ENCODE peak calls at places on chromosomes 7 and 10, in ten cellular contexts. C is pancreas; O is AG20443; N is coronary artery; X is activated naive CD4-positive, alpha-beta T cell; D is stimulated activated CD8-positive, alpha-beta memory T cell treated with anti-CD3 and anti-CD28 coated beads, Interleukin-15, amount 100 ng/mL, for 24 hours; W is ecto neural progenitor cell; S is H7; K is astrocyte of the hippocampus; M is dorsolateral prefrontal cortex. A is an unnamed sample.
A peak's percentile ranks its signal among the peaks of the same experiment; 100 is the strongest.

GRCh38 chr10:42975558-42976352 is 101.1 kb upstream of the RET start:
- DNase-seq in O (no peak), C (peak; percentile 3), W (no peak), M (peak; percentile 14), X (no peak), S (peak; percentile 52), D (no peak), K (no peak), N (peak; percentile 54), A (peak; percentile 80)

GRCh38 chr7:132966731-132967130 is 115.2 kb downstream of the CHCHD3 start:
- DNase-seq in K (peak; percentile 5), S (no peak), N (no peak), X (no peak), W (no peak), M (no peak), O (peak; percentile 11), C (no peak), D (no peak), A (no peak)

GRCh38 chr7:138449580-138449979 is 10.5 kb upstream of the TRIM24 start:
- DNase-seq in N (no peak), O (no peak), K (no peak), D (no peak), W (no peak), C (no peak), S (no peak), M (no peak), X (no peak), A (no peak)

GRCh38 chr7:100673942-100674431 is 447 bp downstream of the GNB2 start:
- DNase-seq in D (no peak), O (peak; percentile 17), S (peak; percentile 80), W (peak; percentile 63), C (no peak), N (no peak), X (no peak), M (no peak), K (peak; percentile 28), A (no peak)

GRCh38 chr10:132065491-132066105 is at the start of gene JAKMIP3:
- DNase-seq in W (no peak), S (peak; percentile 90), M (peak; percentile 79), C (peak; percentile 50), X (no peak), K (peak; percentile 90), O (peak; percentile 94), N (peak; percentile 72), D (no peak), A (peak; percentile 21)

GRCh38 chr7:91603707-91604106 is 276.8 kb downstream of the MTERF1 start:
- DNase-seq in S (no peak), K (no peak), C (no peak), O (no peak), M (no peak), X (no peak), D (no peak), N (no peak), W (no peak), A (no peak)

GRCh38 chr7:158498443-158499108 is 89.0 kb downstream of the PTPRN2 start:
- DNase-seq in W (no peak), X (no peak), K (no peak), D (no peak), O (no peak), N (no peak), S (no peak), C (no peak), M (no peak), A (no peak)

GRCh38 chr7:134752006-134752760 is 27.3 kb upstream of the CALD1 start:
- DNase-seq in C (no peak), M (no peak), D (no peak), K (no peak), X (no peak), W (no peak), N (no peak), O (peak; percentile 28), S (no peak), A (no peak)

GRCh38 chr7:126535176-126535575 is 717.6 kb downstream of the GRM8 start:
- DNase-seq in W (no peak), C (no peak), M (no peak), N (no peak), D (no peak), X (no peak), K (no peak), O (no peak), S (no peak), A (no peak)

GRCh38 chr10:119817991-119818888 is 54.4 kb downstream of the MCMBP start:
- DNase-seq in K (peak; percentile 75), O (peak; percentile 83), S (peak; percentile 94), D (no peak), W (peak; percentile 99), X (no peak), N (peak; percentile 76), C (peak; percentile 32), M (peak; percentile 57), A (no peak)

GRCh38 chr10:75099952-75100763 is 11.3 kb upstream of the SAMD8 start:
- DNase-seq in O (peak; percentile 93), C (peak; percentile 70), K (peak; percentile 87), D (peak; percentile 73), W (peak; percentile 95), M (peak; percentile 70), X (peak; percentile 62), S (peak; percentile 97), N (no peak), A (peak; percentile 81)

GRCh38 chr7:24216576-24217116 is 67.3 kb upstream of the NPY start:
- DNase-seq in N (no peak), W (no peak), S (no peak), X (no peak), O (no peak), K (peak; percentile 74), D (no peak), C (no peak), M (no peak), A (peak; percentile 71)

GRCh38 chr10:122113161-122113944 is 124.4 kb downstream of the TACC2 start:
- DNase-seq in D (no peak), X (no peak), S (peak; percentile 90), N (peak; percentile 83), O (peak; percentile 89), K (peak; percentile 87), W (peak; percentile 83), C (peak; percentile 65), M (no peak), A (peak; percentile 81)

GRCh38 chr10:103757531-103758293 is 97.7 kb downstream of the SH3PXD2A start:
- DNase-seq in M (no peak), W (no peak), X (no peak), O (peak; percentile 89), D (peak; percentile 37), K (peak; percentile 92), N (no peak), C (peak; percentile 36), S (peak; percentile 67), A (no peak)

GRCh38 chr7:90178592-90179279 is 24.5 kb downstream of the STEAP1 start:
- DNase-seq in N (no peak), X (no peak), C (no peak), M (no peak), O (peak; percentile 56), K (peak; percentile 70), D (no peak), S (no peak), W (no peak), A (no peak)

GRCh38 chr10:70743430-70743788 is 41.8 kb downstream of the TBATA start:
- DNase-seq in X (no peak), C (no peak), S (no peak), N (no peak), O (no peak), M (no peak), K (no peak), D (no peak), W (no peak), A (no peak)

GRCh38 chr10:70479161-70479531 is 579 bp downstream of the PALD1 start:
- DNase-seq in D (no peak), S (peak; percentile 77), W (no peak), C (no peak), X (no peak), K (no peak), N (no peak), O (no peak), M (no peak), A (no peak)

GRCh38 chr7:112202819-112203218 is 3.4 kb downstream of the DOCK4 start:
- DNase-seq in C (no peak), W (no peak), N (no peak), D (no peak), K (no peak), S (no peak), X (no peak), O (no peak), M (no peak), A (peak; percentile 53)

GRCh38 chr10:72328045-72328828 is 26.5 kb downstream of the DNAJB12 start:
- DNase-seq in O (peak; percentile 73), C (peak; percentile 74), M (peak; percentile 78), W (peak; percentile 84), N (peak; percentile 85), D (no peak), X (no peak), S (peak; percentile 90), K (peak; percentile 82), A (peak; percentile 79)

GRCh38 chr10:5447611-5448071 is 35.3 kb downstream of the NET1 start:
- DNase-seq in X (no peak), N (no peak), W (no peak), S (no peak), C (no peak), O (no peak), M (no peak), D (no peak), K (no peak), A (no peak)

GRCh38 chr10:11877506-11877905 is 54.4 kb downstream of the PROSER2 start:
- DNase-seq in X (no peak), K (no peak), C (no peak), S (peak; percentile 39), W (no peak), O (no peak), D (no peak), M (no peak), N (no peak), A (no peak)

GRCh38 chr7:43666938-43667337 is 62.4 kb downstream of the COA1 start:
- DNase-seq in O (no peak), C (no peak), X (no peak), M (no peak), W (no peak), S (no peak), K (no peak), N (no peak), D (no peak), A (no peak)

GRCh38 chr10:128125416-128125943 is 743 bp downstream of the MKI67 start:
- DNase-seq in M (no peak), D (no peak), K (peak; percentile 39), O (peak; percentile 17), W (no peak), C (no peak), X (no peak), S (no peak), N (no peak), A (no peak)

GRCh38 chr7:43077732-43078391 is 34.6 kb upstream of the HECW1 start:
- DNase-seq in K (no peak), C (no peak), W (peak; percentile 61), N (no peak), X (no peak), M (no peak), S (peak; percentile 35), O (no peak), D (no peak), A (peak; percentile 19)

GRCh38 chr10:44913312-44914079 is 2.4 kb downstream of the TMEM72 start:
- DNase-seq in X (no peak), C (no peak), K (no peak), N (no peak), W (no peak), M (no peak), D (no peak), S (no peak), O (no peak), A (no peak)

GRCh38 chr10:100364735-100365391 is 17.8 kb downstream of the SCD start:
- DNase-seq in C (peak; percentile 92), O (peak; percentile 21), N (no peak), D (no peak), W (no peak), X (no peak), K (peak; percentile 79), S (peak; percentile 45), M (peak; percentile 78), A (no peak)

GRCh38 chr10:21022821-21023220 is 125.7 kb upstream of the NEBL start:
- DNase-seq in O (no peak), K (no peak), X (no peak), C (no peak), D (no peak), M (no peak), N (no peak), W (no peak), S (no peak), A (no peak)

GRCh38 chr7:112160130-112160770 is 45.9 kb downstream of the DOCK4 start:
- DNase-seq in K (peak; percentile 60), W (no peak), C (no peak), O (no peak), M (no peak), N (no peak), S (no peak), D (no peak), X (no peak), A (peak; percentile 95)

A was measured in SK-N-DZ.